ENCODE peak calls at places on chromosomes 12 and 14, in nine cellular contexts. One of them, this sample, is unnamed.

GRCh38 chr12:93549174-93549573 is 23.3 kb upstream of the SOCS2 start:
- DNase-seq in astrocyte of the cerebellum: no peak
- DNase-seq in Peyer's patch: no peak
- DNase-seq in ovary: no peak
- DNase-seq in MM.1S: no peak
- DNase-seq in CD8-positive, alpha-beta T cell: no peak
- DNase-seq in fibroblast of the aortic adventitia: no peak
- DNase-seq in foreskin fibroblast: no peak
- DNase-seq in endothelial cell of umbilical vein: no peak
- DNase-seq in this sample: no peak

GRCh38 chr12:12358528-12358927 is 1.6 kb downstream of the BORCS5 start:
- DNase-seq in astrocyte of the cerebellum: no peak
- DNase-seq in MM.1S: no peak
- DNase-seq in endothelial cell of umbilical vein: no peak
- DNase-seq in Peyer's patch: no peak
- DNase-seq in foreskin fibroblast: no peak
- DNase-seq in CD8-positive, alpha-beta T cell: no peak
- DNase-seq in ovary: no peak
- DNase-seq in fibroblast of the aortic adventitia: no peak
- DNase-seq in this sample: no peak

GRCh38 chr12:108365324-108365723 is 26.2 kb upstream of the CMKLR1 start:
- DNase-seq in endothelial cell of umbilical vein: no peak
- DNase-seq in fibroblast of the aortic adventitia: no peak
- DNase-seq in MM.1S: no peak
- DNase-seq in ovary: no peak
- DNase-seq in foreskin fibroblast: no peak
- DNase-seq in CD8-positive, alpha-beta T cell: no peak
- DNase-seq in astrocyte of the cerebellum: no peak
- DNase-seq in Peyer's patch: no peak
- DNase-seq in this sample: no peak

GRCh38 chr12:104467346-104467837 is 10.6 kb downstream of the CHST11 start:
- DNase-seq in fibroblast of the aortic adventitia: no peak
- DNase-seq in Peyer's patch: no peak
- DNase-seq in ovary: no peak
- DNase-seq in CD8-positive, alpha-beta T cell: no peak
- DNase-seq in foreskin fibroblast: no peak
- DNase-seq in MM.1S: peak
- DNase-seq in astrocyte of the cerebellum: no peak
- DNase-seq in endothelial cell of umbilical vein: no peak
- DNase-seq in this sample: no peak

GRCh38 chr12:49864817-49865090 is 21.8 kb upstream of the BCDIN3D start:
- DNase-seq in MM.1S: no peak
- DNase-seq in endothelial cell of umbilical vein: no peak
- DNase-seq in Peyer's patch: no peak
- DNase-seq in CD8-positive, alpha-beta T cell: no peak
- DNase-seq in foreskin fibroblast: no peak
- DNase-seq in astrocyte of the cerebellum: no peak
- DNase-seq in ovary: no peak
- DNase-seq in fibroblast of the aortic adventitia: no peak
- DNase-seq in this sample: no peak

GRCh38 chr12:108629156-108629555 is 4.5 kb downstream of the SELPLG start:
- DNase-seq in CD8-positive, alpha-beta T cell: no peak
- DNase-seq in astrocyte of the cerebellum: no peak
- DNase-seq in ovary: no peak
- DNase-seq in fibroblast of the aortic adventitia: no peak
- DNase-seq in foreskin fibroblast: no peak
- DNase-seq in MM.1S: no peak
- DNase-seq in Peyer's patch: no peak
- DNase-seq in endothelial cell of umbilical vein: no peak
- DNase-seq in this sample: no peak

GRCh38 chr12:4780624-4781023 is 60.4 kb downstream of the GALNT8 start:
- DNase-seq in fibroblast of the aortic adventitia: no peak
- DNase-seq in ovary: no peak
- DNase-seq in foreskin fibroblast: no peak
- DNase-seq in CD8-positive, alpha-beta T cell: no peak
- DNase-seq in Peyer's patch: no peak
- DNase-seq in MM.1S: no peak
- DNase-seq in astrocyte of the cerebellum: no peak
- DNase-seq in endothelial cell of umbilical vein: no peak
- DNase-seq in this sample: no peak

GRCh38 chr12:79001404-79001803 is 136.8 kb downstream of the SYT1 start:
- DNase-seq in astrocyte of the cerebellum: no peak
- DNase-seq in CD8-positive, alpha-beta T cell: no peak
- DNase-seq in Peyer's patch: no peak
- DNase-seq in foreskin fibroblast: no peak
- DNase-seq in endothelial cell of umbilical vein: no peak
- DNase-seq in fibroblast of the aortic adventitia: no peak
- DNase-seq in MM.1S: no peak
- DNase-seq in ovary: no peak
- DNase-seq in this sample: no peak

GRCh38 chr12:9707864-9708808 is 24.8 kb downstream of the CLECL1 start:
- DNase-seq in Peyer's patch: peak
- DNase-seq in MM.1S: peak
- DNase-seq in endothelial cell of umbilical vein: peak
- DNase-seq in fibroblast of the aortic adventitia: peak
- DNase-seq in ovary: no peak
- DNase-seq in astrocyte of the cerebellum: peak
- DNase-seq in CD8-positive, alpha-beta T cell: peak
- DNase-seq in foreskin fibroblast: no peak
- DNase-seq in this sample: no peak

GRCh38 chr12:118063567-118064391 is 2.8 kb upstream of the WSB2 start:
- DNase-seq in ovary: no peak
- DNase-seq in Peyer's patch: no peak
- DNase-seq in MM.1S: no peak
- DNase-seq in fibroblast of the aortic adventitia: peak
- DNase-seq in foreskin fibroblast: no peak
- DNase-seq in CD8-positive, alpha-beta T cell: no peak
- DNase-seq in astrocyte of the cerebellum: no peak
- DNase-seq in endothelial cell of umbilical vein: peak
- DNase-seq in this sample: no peak

GRCh38 chr12:21618566-21618965 is 13.9 kb upstream of the GYS2 start:
- DNase-seq in endothelial cell of umbilical vein: no peak
- DNase-seq in astrocyte of the cerebellum: no peak
- DNase-seq in fibroblast of the aortic adventitia: no peak
- DNase-seq in Peyer's patch: no peak
- DNase-seq in MM.1S: no peak
- DNase-seq in CD8-positive, alpha-beta T cell: no peak
- DNase-seq in ovary: no peak
- DNase-seq in foreskin fibroblast: no peak
- DNase-seq in this sample: no peak

GRCh38 chr12:21613931-21614330 is 9.3 kb upstream of the GYS2 start:
- DNase-seq in fibroblast of the aortic adventitia: no peak
- DNase-seq in ovary: no peak
- DNase-seq in endothelial cell of umbilical vein: no peak
- DNase-seq in MM.1S: no peak
- DNase-seq in Peyer's patch: no peak
- DNase-seq in astrocyte of the cerebellum: no peak
- DNase-seq in CD8-positive, alpha-beta T cell: no peak
- DNase-seq in foreskin fibroblast: no peak
- DNase-seq in this sample: no peak

GRCh38 chr12:21615441-21615840 is 10.8 kb upstream of the GYS2 start:
- DNase-seq in MM.1S: no peak
- DNase-seq in foreskin fibroblast: no peak
- DNase-seq in Peyer's patch: no peak
- DNase-seq in astrocyte of the cerebellum: no peak
- DNase-seq in ovary: no peak
- DNase-seq in endothelial cell of umbilical vein: peak
- DNase-seq in fibroblast of the aortic adventitia: no peak
- DNase-seq in CD8-positive, alpha-beta T cell: peak
- DNase-seq in this sample: no peak

GRCh38 chr12:21617030-21617429 is 12.4 kb upstream of the GYS2 start:
- DNase-seq in astrocyte of the cerebellum: no peak
- DNase-seq in Peyer's patch: no peak
- DNase-seq in fibroblast of the aortic adventitia: no peak
- DNase-seq in endothelial cell of umbilical vein: no peak
- DNase-seq in CD8-positive, alpha-beta T cell: no peak
- DNase-seq in foreskin fibroblast: no peak
- DNase-seq in ovary: no peak
- DNase-seq in MM.1S: no peak
- DNase-seq in this sample: no peak

GRCh38 chr12:21614510-21614909 is 9.9 kb upstream of the GYS2 start:
- DNase-seq in ovary: no peak
- DNase-seq in Peyer's patch: no peak
- DNase-seq in MM.1S: no peak
- DNase-seq in foreskin fibroblast: no peak
- DNase-seq in endothelial cell of umbilical vein: no peak
- DNase-seq in fibroblast of the aortic adventitia: no peak
- DNase-seq in CD8-positive, alpha-beta T cell: no peak
- DNase-seq in astrocyte of the cerebellum: no peak
- DNase-seq in this sample: no peak
- H3K4me3 ChIP-seq in ovary: no peak
- H3K4me3 ChIP-seq in Peyer's patch: no peak
- H3K4me3 ChIP-seq in MM.1S: no peak
- H3K4me3 ChIP-seq in foreskin fibroblast: no peak
- H3K4me3 ChIP-seq in endothelial cell of umbilical vein: no peak
- H3K4me3 ChIP-seq in fibroblast of the aortic adventitia: no peak
- H3K4me3 ChIP-seq in CD8-positive, alpha-beta T cell: peak
- H3K4me3 ChIP-seq in astrocyte of the cerebellum: no peak
- H3K4me3 ChIP-seq in this sample: no peak

GRCh38 chr14:24071836-24072420 is 566 bp downstream of the CPNE6 start:
- DNase-seq in foreskin fibroblast: no peak
- DNase-seq in astrocyte of the cerebellum: no peak
- DNase-seq in fibroblast of the aortic adventitia: no peak
- DNase-seq in endothelial cell of umbilical vein: no peak
- DNase-seq in Peyer's patch: no peak
- DNase-seq in MM.1S: no peak
- DNase-seq in ovary: no peak
- DNase-seq in CD8-positive, alpha-beta T cell: no peak
- DNase-seq in this sample: no peak
- TF ChIP-seq CTCF in foreskin fibroblast: no peak
- TF ChIP-seq CTCF in astrocyte of the cerebellum: no peak
- TF ChIP-seq CTCF in fibroblast of the aortic adventitia: no peak
- TF ChIP-seq CTCF in endothelial cell of umbilical vein: no peak
- TF ChIP-seq CTCF in Peyer's patch: no peak
- TF ChIP-seq CTCF in MM.1S: no peak
- TF ChIP-seq CTCF in ovary: no peak
- TF ChIP-seq CTCF in CD8-positive, alpha-beta T cell: no peak
- TF ChIP-seq CTCF in this sample: no peak

DNA sequence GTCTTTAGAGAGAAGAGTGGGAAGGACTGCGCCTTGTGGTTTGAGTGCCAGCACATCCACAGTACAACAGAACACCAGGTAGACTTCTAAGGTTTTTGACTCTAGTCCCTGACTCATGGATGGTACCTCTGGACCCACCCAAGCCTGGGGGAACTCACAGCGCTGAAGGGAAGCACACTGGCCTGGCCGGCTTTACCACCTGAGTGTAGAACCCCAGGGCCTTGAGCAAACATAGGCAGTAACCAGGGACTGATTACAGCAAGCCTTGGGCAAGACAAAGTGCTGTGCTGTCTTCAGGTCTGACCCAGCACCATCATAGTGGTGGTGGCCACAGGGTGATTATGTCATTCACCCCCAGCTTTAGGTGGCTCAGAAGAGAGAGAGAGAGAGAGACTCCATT is 17.2 kb downstream of the EML5 start:
- DNase-seq in CD8-positive, alpha-beta T cell: no peak
- DNase-seq in endothelial cell of umbilical vein: no peak
- DNase-seq in foreskin fibroblast: no peak
- DNase-seq in ovary: no peak
- DNase-seq in astrocyte of the cerebellum: no peak
- DNase-seq in fibroblast of the aortic adventitia: no peak
- DNase-seq in Peyer's patch: no peak
- DNase-seq in MM.1S: no peak
- DNase-seq in this sample: no peak
- H3K4me3 ChIP-seq in CD8-positive, alpha-beta T cell: no peak
- H3K4me3 ChIP-seq in endothelial cell of umbilical vein: no peak
- H3K4me3 ChIP-seq in foreskin fibroblast: no peak
- H3K4me3 ChIP-seq in ovary: no peak
- H3K4me3 ChIP-seq in astrocyte of the cerebellum: no peak
- H3K4me3 ChIP-seq in fibroblast of the aortic adventitia: no peak
- H3K4me3 ChIP-seq in Peyer's patch: no peak
- H3K4me3 ChIP-seq in MM.1S: no peak
- H3K4me3 ChIP-seq in this sample: no peak

GRCh38 chr14:73521229-73521628 is 15.7 kb upstream of the ACOT1 start:
- DNase-seq in astrocyte of the cerebellum: no peak
- DNase-seq in fibroblast of the aortic adventitia: no peak
- DNase-seq in endothelial cell of umbilical vein: no peak
- DNase-seq in MM.1S: no peak
- DNase-seq in Peyer's patch: no peak
- DNase-seq in CD8-positive, alpha-beta T cell: no peak
- DNase-seq in ovary: no peak
- DNase-seq in foreskin fibroblast: no peak
- DNase-seq in this sample: no peak
- TF ChIP-seq CTCF in astrocyte of the cerebellum: no peak
- TF ChIP-seq CTCF in fibroblast of the aortic adventitia: no peak
- TF ChIP-seq CTCF in endothelial cell of umbilical vein: no peak
- TF ChIP-seq CTCF in MM.1S: no peak
- TF ChIP-seq CTCF in Peyer's patch: no peak
- TF ChIP-seq CTCF in CD8-positive, alpha-beta T cell: no peak
- TF ChIP-seq CTCF in ovary: no peak
- TF ChIP-seq CTCF in foreskin fibroblast: no peak
- TF ChIP-seq CTCF in this sample: no peak

GRCh38 chr12:52228931-52229330 is 4.1 kb upstream of the KRT7 start:
- DNase-seq in ovary: no peak
- DNase-seq in CD8-positive, alpha-beta T cell: no peak
- DNase-seq in endothelial cell of umbilical vein: no peak
- DNase-seq in Peyer's patch: no peak
- DNase-seq in fibroblast of the aortic adventitia: no peak
- DNase-seq in foreskin fibroblast: no peak
- DNase-seq in astrocyte of the cerebellum: no peak
- DNase-seq in MM.1S: no peak
- DNase-seq in this sample: no peak

GRCh38 chr12:52229836-52230343 is 3.2 kb upstream of the KRT7 start:
- DNase-seq in ovary: no peak
- DNase-seq in astrocyte of the cerebellum: no peak
- DNase-seq in foreskin fibroblast: no peak
- DNase-seq in CD8-positive, alpha-beta T cell: no peak
- DNase-seq in fibroblast of the aortic adventitia: no peak
- DNase-seq in endothelial cell of umbilical vein: no peak
- DNase-seq in Peyer's patch: no peak
- DNase-seq in MM.1S: no peak
- DNase-seq in this sample: no peak

GRCh38 chr12:52226446-52226845 is 6.6 kb upstream of the KRT7 start:
- DNase-seq in astrocyte of the cerebellum: no peak
- DNase-seq in CD8-positive, alpha-beta T cell: no peak
- DNase-seq in Peyer's patch: no peak
- DNase-seq in fibroblast of the aortic adventitia: no peak
- DNase-seq in endothelial cell of umbilical vein: peak
- DNase-seq in foreskin fibroblast: no peak
- DNase-seq in MM.1S: no peak
- DNase-seq in ovary: no peak
- DNase-seq in this sample: no peak

GRCh38 chr12:52227767-52228166 is 5.3 kb upstream of the KRT7 start:
- DNase-seq in CD8-positive, alpha-beta T cell: no peak
- DNase-seq in ovary: no peak
- DNase-seq in astrocyte of the cerebellum: no peak
- DNase-seq in MM.1S: no peak
- DNase-seq in foreskin fibroblast: no peak
- DNase-seq in fibroblast of the aortic adventitia: no peak
- DNase-seq in endothelial cell of umbilical vein: no peak
- DNase-seq in Peyer's patch: no peak
- DNase-seq in this sample: no peak

DNA sequence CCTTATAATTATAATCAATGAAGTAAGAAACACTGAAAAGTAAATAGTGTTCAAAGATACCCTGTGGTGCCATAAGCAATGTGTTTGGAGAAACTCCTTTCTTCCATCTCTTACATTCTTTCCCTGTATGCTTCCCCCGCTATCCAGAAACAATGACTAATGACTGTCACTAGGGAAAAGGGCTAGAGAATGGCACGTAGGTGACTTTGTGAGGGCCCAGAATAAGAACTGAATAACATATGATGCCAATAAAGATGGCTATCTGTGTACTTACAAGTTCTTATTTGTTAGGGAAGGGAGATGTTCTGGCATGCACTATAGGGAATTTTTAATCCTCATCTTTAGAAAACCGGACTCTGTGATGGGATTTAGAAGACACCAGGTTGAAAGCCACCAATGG is 4.7 kb upstream of the KRT7 start:
- DNase-seq in endothelial cell of umbilical vein: no peak
- DNase-seq in Peyer's patch: no peak
- DNase-seq in ovary: no peak
- DNase-seq in CD8-positive, alpha-beta T cell: no peak
- DNase-seq in fibroblast of the aortic adventitia: no peak
- DNase-seq in foreskin fibroblast: no peak
- DNase-seq in MM.1S: no peak
- DNase-seq in astrocyte of the cerebellum: no peak
- DNase-seq in this sample: no peak
- H3K4me3 ChIP-seq in endothelial cell of umbilical vein: no peak
- H3K4me3 ChIP-seq in Peyer's patch: no peak
- H3K4me3 ChIP-seq in ovary: no peak
- H3K4me3 ChIP-seq in CD8-positive, alpha-beta T cell: no peak
- H3K4me3 ChIP-seq in fibroblast of the aortic adventitia: no peak
- H3K4me3 ChIP-seq in foreskin fibroblast: no peak
- H3K4me3 ChIP-seq in MM.1S: no peak
- H3K4me3 ChIP-seq in astrocyte of the cerebellum: no peak
- H3K4me3 ChIP-seq in this sample: no peak

This sample was measured in epithelial cell of proximal tubule.